ENCODE peak calls at places on chromosomes 13 and 19, in seven cellular contexts. One of them, this sample, is unnamed.

GRCh38 chr13:112818698-112819045 is 128.8 kb downstream of the ATP11A start:
- DNase-seq in H1: no peak
- DNase-seq in K562: no peak
- DNase-seq in SK-N-SH: no peak
- DNase-seq in HepG2: no peak
- DNase-seq in HCT116: no peak
- DNase-seq in GM12878: no peak
- DNase-seq in this sample: no peak

GRCh38 chr13:114115796-114116195 is 16.6 kb downstream of the RASA3 start:
- DNase-seq in H1: no peak
- DNase-seq in K562: no peak
- DNase-seq in SK-N-SH: no peak
- DNase-seq in HepG2: no peak
- DNase-seq in HCT116: no peak
- DNase-seq in GM12878: no peak
- DNase-seq in this sample: no peak

GRCh38 chr13:95497307-95497943 is 55.1 kb upstream of the CLDN10 start:
- DNase-seq in H1: no peak
- DNase-seq in K562: no peak
- DNase-seq in SK-N-SH: peak
- DNase-seq in HepG2: no peak
- DNase-seq in HCT116: no peak
- DNase-seq in GM12878: no peak
- DNase-seq in this sample: no peak

GRCh38 chr13:99258946-99259345 is 767 bp upstream of the GPR18 start:
- DNase-seq in H1: no peak
- DNase-seq in K562: no peak
- DNase-seq in SK-N-SH: no peak
- DNase-seq in HepG2: no peak
- DNase-seq in HCT116: no peak
- DNase-seq in GM12878: no peak
- DNase-seq in this sample: no peak

GRCh38 chr19:42762782-42763181 is 2.7 kb downstream of the PSG8 start:
- DNase-seq in H1: no peak
- DNase-seq in K562: no peak
- DNase-seq in SK-N-SH: no peak
- DNase-seq in HepG2: no peak
- DNase-seq in HCT116: no peak
- DNase-seq in GM12878: no peak
- DNase-seq in this sample: no peak

GRCh38 chr19:31350033-31350692 is 927 bp upstream of the TSHZ3 start:
- DNase-seq in H1: peak
- DNase-seq in K562: no peak
- DNase-seq in SK-N-SH: peak
- DNase-seq in HepG2: no peak
- DNase-seq in HCT116: no peak
- DNase-seq in GM12878: no peak
- DNase-seq in this sample: no peak

GRCh38 chr13:33953203-33953602 is 135.3 kb downstream of the RFC3 start:
- DNase-seq in H1: no peak
- DNase-seq in K562: no peak
- DNase-seq in SK-N-SH: no peak
- DNase-seq in HepG2: no peak
- DNase-seq in HCT116: no peak
- DNase-seq in GM12878: no peak
- DNase-seq in this sample: no peak

GRCh38 chr13:34070006-34070405 is 252.1 kb downstream of the RFC3 start:
- DNase-seq in H1: no peak
- DNase-seq in K562: no peak
- DNase-seq in SK-N-SH: no peak
- DNase-seq in HepG2: no peak
- DNase-seq in HCT116: no peak
- DNase-seq in GM12878: no peak
- DNase-seq in this sample: no peak

GRCh38 chr19:31613683-31614219 is 264.5 kb upstream of the TSHZ3 start:
- DNase-seq in H1: no peak
- DNase-seq in K562: no peak
- DNase-seq in SK-N-SH: peak
- DNase-seq in HepG2: no peak
- DNase-seq in HCT116: no peak
- DNase-seq in GM12878: no peak
- DNase-seq in this sample: no peak

GRCh38 chr19:12065100-12065538 is 588 bp downstream of the ZNF844 start:
- DNase-seq in H1: peak
- DNase-seq in K562: no peak
- DNase-seq in SK-N-SH: no peak
- DNase-seq in HepG2: no peak
- DNase-seq in HCT116: no peak
- DNase-seq in GM12878: no peak
- DNase-seq in this sample: peak

GRCh38 chr19:12064266-12065099 is at the start of gene ZNF844:
- DNase-seq in H1: peak
- DNase-seq in K562: peak
- DNase-seq in SK-N-SH: peak
- DNase-seq in HepG2: peak
- DNase-seq in HCT116: no peak
- DNase-seq in GM12878: peak
- DNase-seq in this sample: peak
- TF ChIP-seq JUND in H1: peak
- TF ChIP-seq JUND in K562: no peak
- TF ChIP-seq JUND in SK-N-SH: no peak
- TF ChIP-seq JUND in HepG2: no peak
- TF ChIP-seq JUND in HCT116: no peak
- TF ChIP-seq JUND in GM12878: no peak
- TF ChIP-seq JUND in this sample: no peak

GRCh38 chr19:11699931-11700794 is 38.6 kb downstream of the ZNF823 start:
- DNase-seq in H1: no peak
- DNase-seq in K562: peak
- DNase-seq in SK-N-SH: peak
- DNase-seq in HepG2: peak
- DNase-seq in HCT116: peak
- DNase-seq in GM12878: no peak
- DNase-seq in this sample: peak

GRCh38 chr19:11694533-11695439 is 44.0 kb downstream of the ZNF823 start:
- DNase-seq in H1: peak
- DNase-seq in K562: peak
- DNase-seq in SK-N-SH: peak
- DNase-seq in HepG2: peak
- DNase-seq in HCT116: peak
- DNase-seq in GM12878: peak
- DNase-seq in this sample: peak

GRCh38 chr19:11693505-11694499 is 44.9 kb downstream of the ZNF823 start:
- DNase-seq in H1: peak
- DNase-seq in K562: no peak
- DNase-seq in SK-N-SH: peak
- DNase-seq in HepG2: peak
- DNase-seq in HCT116: peak
- DNase-seq in GM12878: no peak
- DNase-seq in this sample: no peak

GRCh38 chr19:11697284-11697855 is 41.4 kb downstream of the ZNF823 start:
- DNase-seq in H1: no peak
- DNase-seq in K562: no peak
- DNase-seq in SK-N-SH: no peak
- DNase-seq in HepG2: no peak
- DNase-seq in HCT116: no peak
- DNase-seq in GM12878: no peak
- DNase-seq in this sample: no peak

DNA sequence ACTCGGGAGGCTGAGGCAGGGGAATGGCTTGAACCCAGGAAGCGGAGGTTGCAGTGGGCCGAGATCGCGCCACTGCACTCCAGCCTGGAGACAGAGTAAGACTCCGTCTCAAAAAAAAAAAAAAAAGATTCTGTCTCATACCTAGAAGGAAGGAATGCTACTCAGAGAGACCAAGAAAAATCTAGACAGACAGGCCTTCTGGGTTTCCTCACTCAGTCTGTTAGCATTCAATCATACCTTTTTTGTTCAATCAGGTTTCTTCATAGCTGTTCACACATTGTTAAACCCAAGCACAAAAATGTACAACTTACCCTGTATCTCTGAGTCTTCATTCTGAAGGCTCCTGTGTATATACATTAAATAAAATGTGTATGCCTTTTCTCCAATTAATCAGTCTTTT is 40.5 kb downstream of the ZNF823 start:
- DNase-seq in H1: no peak
- DNase-seq in K562: no peak
- DNase-seq in SK-N-SH: no peak
- DNase-seq in HepG2: no peak
- DNase-seq in HCT116: no peak
- DNase-seq in GM12878: no peak
- DNase-seq in this sample: no peak
- TF ChIP-seq JUND in H1: no peak
- TF ChIP-seq JUND in K562: no peak
- TF ChIP-seq JUND in SK-N-SH: no peak
- TF ChIP-seq JUND in HepG2: no peak
- TF ChIP-seq JUND in HCT116: no peak
- TF ChIP-seq JUND in GM12878: no peak
- TF ChIP-seq JUND in this sample: no peak

GRCh38 chr19:34725400-34725799 is 8.6 kb upstream of the ZNF181 start:
- DNase-seq in H1: no peak
- DNase-seq in K562: no peak
- DNase-seq in SK-N-SH: no peak
- DNase-seq in HepG2: peak
- DNase-seq in HCT116: no peak
- DNase-seq in GM12878: no peak
- DNase-seq in this sample: peak
- TF ChIP-seq JUND in H1: no peak
- TF ChIP-seq JUND in K562: no peak
- TF ChIP-seq JUND in SK-N-SH: no peak
- TF ChIP-seq JUND in HepG2: no peak
- TF ChIP-seq JUND in HCT116: no peak
- TF ChIP-seq JUND in GM12878: no peak
- TF ChIP-seq JUND in this sample: no peak

DNA sequence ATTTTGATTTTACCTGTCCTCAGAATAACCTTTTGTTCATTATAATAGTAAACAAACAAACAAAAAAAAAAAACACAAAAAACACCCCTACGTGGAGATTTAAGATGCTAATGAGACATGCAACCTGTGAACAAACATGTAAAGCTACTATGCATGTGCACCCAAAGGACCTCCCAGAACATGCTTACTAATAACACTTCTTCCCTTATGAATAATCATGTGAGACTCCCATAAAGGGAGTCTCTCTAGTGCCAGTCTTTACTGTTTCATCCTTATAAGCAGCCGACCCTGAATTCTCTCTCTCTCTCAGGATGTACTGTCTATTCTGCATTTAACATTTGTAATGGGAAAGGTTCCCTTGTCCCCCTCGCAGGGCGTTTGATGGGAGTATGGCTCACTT is 1051.1 kb downstream of the PCDH17 start:
- DNase-seq in H1: no peak
- DNase-seq in K562: no peak
- DNase-seq in SK-N-SH: no peak
- DNase-seq in HepG2: no peak
- DNase-seq in HCT116: no peak
- DNase-seq in GM12878: no peak
- DNase-seq in this sample: no peak
- TF ChIP-seq JUND in H1: no peak
- TF ChIP-seq JUND in K562: no peak
- TF ChIP-seq JUND in SK-N-SH: no peak
- TF ChIP-seq JUND in HepG2: no peak
- TF ChIP-seq JUND in HCT116: no peak
- TF ChIP-seq JUND in GM12878: no peak
- TF ChIP-seq JUND in this sample: no peak

GRCh38 chr13:59450218-59450617 is 713.5 kb downstream of the DIAPH3 start:
- DNase-seq in H1: no peak
- DNase-seq in K562: no peak
- DNase-seq in SK-N-SH: peak
- DNase-seq in HepG2: no peak
- DNase-seq in HCT116: no peak
- DNase-seq in GM12878: no peak
- DNase-seq in this sample: no peak
- TF ChIP-seq JUND in H1: no peak
- TF ChIP-seq JUND in K562: no peak
- TF ChIP-seq JUND in SK-N-SH: no peak
- TF ChIP-seq JUND in HepG2: no peak
- TF ChIP-seq JUND in HCT116: no peak
- TF ChIP-seq JUND in GM12878: no peak
- TF ChIP-seq JUND in this sample: no peak

GRCh38 chr13:35139591-35139990 is 197.5 kb downstream of the NBEA start:
- DNase-seq in H1: no peak
- DNase-seq in K562: no peak
- DNase-seq in SK-N-SH: no peak
- DNase-seq in HepG2: no peak
- DNase-seq in HCT116: no peak
- DNase-seq in GM12878: no peak
- DNase-seq in this sample: no peak
- TF ChIP-seq JUND in H1: no peak
- TF ChIP-seq JUND in K562: no peak
- TF ChIP-seq JUND in SK-N-SH: peak
- TF ChIP-seq JUND in HepG2: no peak
- TF ChIP-seq JUND in HCT116: no peak
- TF ChIP-seq JUND in GM12878: no peak
- TF ChIP-seq JUND in this sample: no peak

DNA sequence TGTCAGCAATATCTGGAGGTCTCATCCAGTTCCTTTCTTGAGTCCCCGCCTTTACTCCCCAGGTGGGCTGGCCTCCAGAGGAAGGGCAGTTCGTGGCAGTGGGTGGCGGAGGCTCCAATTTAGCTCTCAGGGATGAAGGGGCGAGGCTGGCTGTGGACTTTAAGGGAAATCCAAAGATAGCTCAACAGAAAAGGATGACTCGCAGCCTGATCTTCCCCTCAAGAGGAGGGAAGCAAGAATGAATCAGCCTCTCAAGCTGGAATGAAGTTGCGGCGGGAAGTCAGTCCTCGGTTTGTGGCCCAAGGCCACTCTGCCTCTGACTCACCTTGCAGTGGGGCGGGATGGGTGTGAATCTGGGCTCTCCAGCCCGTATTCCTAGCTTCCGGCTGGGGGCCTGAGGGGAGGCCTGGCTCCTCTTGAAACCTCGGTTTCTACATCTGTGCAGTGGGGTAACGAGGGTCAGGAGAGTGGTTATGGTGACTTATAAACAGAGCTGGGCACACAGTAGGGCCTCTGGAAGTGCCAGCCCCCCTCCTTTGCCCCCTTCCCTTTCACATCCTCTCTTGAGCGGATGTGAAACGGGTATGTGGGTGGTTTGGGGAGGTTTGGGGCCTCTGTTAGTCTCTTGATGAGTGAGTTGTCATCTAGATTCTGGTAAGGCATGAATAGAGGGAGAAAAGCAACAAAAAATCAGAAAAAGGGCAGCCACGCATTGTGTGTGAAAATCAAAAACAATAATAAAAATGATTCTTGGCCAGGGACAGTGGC is 10.5 kb upstream of the SMG9 start:
- DNase-seq in H1: no peak
- DNase-seq in K562: no peak
- DNase-seq in SK-N-SH: no peak
- DNase-seq in HepG2: peak
- DNase-seq in HCT116: peak
- DNase-seq in GM12878: peak
- DNase-seq in this sample: no peak
- TF ChIP-seq JUND in H1: no peak
- TF ChIP-seq JUND in K562: peak
- TF ChIP-seq JUND in SK-N-SH: peak
- TF ChIP-seq JUND in HepG2: no peak
- TF ChIP-seq JUND in HCT116: peak
- TF ChIP-seq JUND in GM12878: peak
- TF ChIP-seq JUND in this sample: no peak